ENCODE peak calls at places on chromosomes 13 and 19, in eight cellular contexts. P is right lobe of liver; F is pancreas; L is colonic mucosa; O is stomach; Q is HepG2; J is cardiac muscle cell; C is CD8-positive, alpha-beta T cell. G is an unnamed sample. For H3K4me1, the result is how much of the 10 kb centered on the place peaks cover.

GRCh38 chr19:2132191-2132590 is 19.2 kb downstream of the AP3D1 start:
- DNase-seq in P (no peak), F (no peak), L (no peak), O (no peak), Q (no peak), J (no peak), C (no peak), G (no peak)

GRCh38 chr13:51525567-51526165 is 58.6 kb upstream of the WDFY2 start:
- DNase-seq in P (no peak), F (no peak), L (no peak), O (no peak), Q (no peak), J (no peak), C (no peak), G (no peak)

GRCh38 chr19:1123381-1123780 is 19.6 kb downstream of the GPX4 start:
- DNase-seq in P (no peak), F (no peak), L (no peak), O (no peak), Q (no peak), J (no peak), C (no peak), G (no peak)

GRCh38 chr19:48569814-48570213 is 17.8 kb downstream of the SULT2B1 start:
- DNase-seq in P (no peak), F (no peak), L (no peak), O (peak), Q (no peak), J (peak), C (no peak), G (no peak)

GRCh38 chr13:40780822-40781401 is 8.5 kb upstream of the SLC25A15 start:
- DNase-seq in P (no peak), F (no peak), L (no peak), O (no peak), Q (peak), J (peak), C (no peak), G (no peak)

GRCh38 chr19:46192990-46193650 is 36.4 kb upstream of the IGFL1 start:
- DNase-seq in P (peak), F (no peak), L (peak), O (no peak), Q (peak), J (peak), C (no peak), G (peak)

GRCh38 chr13:48808689-48809088 is 155.0 kb downstream of the CYSLTR2 start:
- DNase-seq in P (no peak), F (no peak), L (no peak), O (no peak), Q (peak), J (peak), C (no peak), G (no peak)

GRCh38 chr19:16376649-16377048 is 52.0 kb downstream of the KLF2 start:
- DNase-seq in P (no peak), F (no peak), L (no peak), O (no peak), Q (no peak), J (no peak), C (no peak), G (no peak)

GRCh38 chr13:113544896-113545295 is 39.7 kb upstream of the TFDP1 start:
- DNase-seq in P (peak), F (no peak), L (no peak), O (no peak), Q (no peak), J (no peak), C (no peak), G (peak)

GRCh38 chr19:42003506-42004294 is 9.7 kb upstream of the ATP1A3 start:
- DNase-seq in P (no peak), F (no peak), L (no peak), O (no peak), Q (no peak), J (no peak), C (no peak), G (no peak)

GRCh38 chr13:76223565-76223964 is 587.4 kb downstream of the LMO7 start:
- DNase-seq in P (no peak), F (no peak), L (no peak), O (no peak), Q (no peak), J (peak), C (no peak), G (no peak)

GRCh38 chr19:3580156-3580955 is 4.9 kb upstream of the GIPC3 start:
- DNase-seq in P (no peak), F (no peak), L (no peak), O (no peak), Q (peak), J (peak), C (no peak), G (peak)

GRCh38 chr13:29507356-29507755 is 88.1 kb downstream of the SLC7A1 start:
- DNase-seq in P (no peak), F (no peak), L (no peak), O (no peak), Q (no peak), J (no peak), C (no peak), G (no peak)

GRCh38 chr13:27043013-27043412 is 128.6 kb downstream of the USP12 start:
- DNase-seq in P (no peak), F (no peak), L (no peak), O (peak), Q (peak), J (peak), C (no peak), G (peak)

GRCh38 chr19:34184880-34185491 is 12.7 kb downstream of the LSM14A start:
- DNase-seq in P (no peak), F (no peak), L (no peak), O (no peak), Q (no peak), J (peak), C (no peak), G (no peak)

GRCh38 chr19:34187011-34187410 is 14.7 kb downstream of the LSM14A start:
- DNase-seq in P (no peak), F (no peak), L (no peak), O (no peak), Q (no peak), J (no peak), C (no peak), G (no peak)

GRCh38 chr19:34188388-34188787 is 16.1 kb downstream of the LSM14A start:
- DNase-seq in P (no peak), F (no peak), L (no peak), O (no peak), Q (no peak), J (peak), C (no peak), G (no peak)

GRCh38 chr19:34189199-34189916 is 17.1 kb downstream of the LSM14A start:
- DNase-seq in P (no peak), F (no peak), L (no peak), O (no peak), Q (no peak), J (peak), C (no peak), G (no peak)

DNA sequence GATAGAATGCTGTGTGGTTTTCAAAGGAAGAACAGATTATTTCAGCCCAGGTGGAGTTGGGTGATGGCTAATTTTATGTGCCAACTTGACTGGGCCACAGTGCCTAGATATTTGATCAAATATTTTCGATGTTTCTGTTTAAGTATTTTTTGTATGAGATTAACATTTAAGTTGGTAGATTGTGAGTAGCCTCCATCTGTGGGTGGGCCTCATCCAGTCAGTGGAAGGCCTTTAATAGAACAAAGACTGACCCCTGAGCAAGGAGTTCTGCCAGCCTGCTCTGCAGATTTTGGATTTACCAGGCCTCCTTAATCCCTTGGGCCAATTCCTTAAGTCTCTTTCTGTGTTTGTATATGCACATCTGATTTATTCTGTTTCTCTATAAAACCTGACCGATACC is 13.9 kb downstream of the LSM14A start:
- DNase-seq in P (no peak), F (no peak), L (no peak), O (no peak), Q (no peak), J (no peak), C (no peak), G (no peak)
- H3K4me3 ChIP-seq in P (no peak), F (no peak), L (no peak), O (no peak), Q (no peak), J (no peak), C (no peak), G (no peak)

DNA sequence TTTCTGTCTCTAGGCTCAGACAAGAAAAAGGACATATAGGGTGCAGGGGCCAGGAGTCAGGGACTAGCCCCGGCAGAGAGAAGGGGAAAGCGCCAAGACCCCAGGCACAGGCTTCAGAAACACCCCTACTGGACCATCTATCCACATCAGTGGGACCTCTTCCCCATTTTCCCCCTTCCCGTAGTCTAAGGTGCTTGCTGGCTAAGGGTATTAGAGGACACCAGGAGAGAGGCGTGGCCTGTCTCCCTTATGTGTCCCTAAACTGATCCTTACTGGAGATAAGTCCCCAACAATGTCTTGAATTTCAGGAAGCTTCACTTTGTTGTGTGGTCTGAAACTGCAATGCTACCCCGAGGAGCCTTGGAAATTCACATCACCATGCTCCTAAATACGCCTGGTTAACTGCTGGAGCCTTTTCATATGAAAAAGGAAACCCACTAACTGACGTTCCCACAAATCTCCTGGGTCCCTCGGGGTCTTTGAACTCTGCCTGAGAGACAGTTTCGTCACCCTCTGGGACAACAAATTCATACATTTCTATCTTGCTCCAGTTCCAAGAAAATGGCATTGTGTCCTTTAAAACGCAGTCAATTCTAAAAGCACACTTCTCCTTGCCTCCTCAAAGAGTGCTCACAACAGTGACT is 197.7 kb downstream of the COL4A1 start:
- DNase-seq in P (no peak), F (no peak), L (no peak), O (no peak), Q (no peak), J (no peak), C (no peak), G (no peak)
- H3K27ac ChIP-seq in P (no peak), F (no peak), L (no peak), O (no peak), Q (no peak), J (no peak), C (no peak), G (no peak)

GRCh38 chr19:57632987-57633831 is at the start of gene ZNF211:
- DNase-seq in P (peak), F (peak), L (peak), O (peak), Q (peak), J (peak), C (peak), G (peak)
- H3K4me1 ChIP-seq in P (under half), F (under half), L (under half), O (under half), Q (under half), J (under half), C (under half), G (under half)

GRCh38 chr13:23678768-23679167 is 108.6 kb downstream of the TNFRSF19 start:
- DNase-seq in P (no peak), F (no peak), L (no peak), O (no peak), Q (peak), J (no peak), C (no peak), G (no peak)

GRCh38 chr13:23683084-23683483 is 112.9 kb downstream of the TNFRSF19 start:
- DNase-seq in P (no peak), F (no peak), L (no peak), O (no peak), Q (no peak), J (no peak), C (no peak), G (no peak)

GRCh38 chr13:23679214-23679613 is 109.0 kb downstream of the TNFRSF19 start:
- DNase-seq in P (no peak), F (no peak), L (no peak), O (no peak), Q (no peak), J (peak), C (no peak), G (peak)

GRCh38 chr13:23681253-23681652 is 111.0 kb downstream of the TNFRSF19 start:
- DNase-seq in P (no peak), F (no peak), L (no peak), O (no peak), Q (no peak), J (peak), C (no peak), G (no peak)

DNA sequence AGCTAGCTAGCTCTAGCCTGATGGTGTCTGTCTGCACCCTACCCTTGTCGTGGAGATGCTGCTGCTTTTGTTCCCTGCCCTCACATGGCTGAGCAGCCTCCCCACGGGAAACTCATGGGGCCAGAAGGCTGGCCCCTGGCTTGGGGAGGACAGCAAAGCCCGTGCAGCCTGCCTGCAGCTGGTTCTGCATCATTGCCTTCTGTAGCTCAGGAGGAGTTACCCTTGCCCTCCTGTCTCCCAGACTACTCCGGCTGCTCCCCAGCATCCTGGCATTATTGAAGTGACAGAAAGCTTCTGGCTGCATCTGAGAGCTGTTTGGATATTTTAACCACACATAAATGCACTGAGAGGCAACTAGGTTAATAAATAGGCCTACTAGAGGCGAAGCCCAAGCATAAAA is 110.6 kb downstream of the TNFRSF19 start:
- DNase-seq in P (no peak), F (no peak), L (no peak), O (no peak), Q (no peak), J (no peak), C (no peak), G (no peak)
- H3K4me3 ChIP-seq in P (no peak), F (no peak), L (no peak), O (no peak), Q (no peak), J (no peak), C (no peak), G (no peak)

DNA sequence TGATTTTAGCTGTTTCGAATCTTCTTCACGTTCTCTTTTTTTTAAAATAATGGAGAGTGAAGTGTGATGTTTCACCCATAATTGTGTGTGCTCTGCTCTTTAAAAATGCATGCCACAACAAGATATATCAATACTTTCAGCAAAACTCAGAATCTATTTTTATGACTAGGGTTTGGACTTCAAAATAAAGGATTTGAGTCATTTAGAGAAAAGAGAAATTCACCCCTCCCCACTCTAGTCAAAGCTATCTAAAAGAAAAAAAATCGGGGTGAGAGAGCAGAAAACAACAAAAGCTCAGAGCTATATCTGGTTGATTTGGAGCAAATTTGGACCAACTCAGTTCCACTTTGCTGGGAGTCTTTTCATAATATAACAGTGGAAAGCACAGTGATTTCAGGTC is 244.5 kb downstream of the DNAJC15 start:
- DNase-seq in P (no peak), F (no peak), L (no peak), O (no peak), Q (no peak), J (no peak), C (no peak), G (no peak)
- H3K27ac ChIP-seq in P (no peak), F (no peak), L (no peak), O (no peak), Q (no peak), J (peak), C (no peak), G (peak)

GRCh38 chr13:68727788-68728187 is 1379.8 kb upstream of the ATXN8OS start:
- DNase-seq in P (no peak), F (no peak), L (no peak), O (no peak), Q (no peak), J (no peak), C (no peak), G (no peak)

GRCh38 chr13:68727165-68727564 is 1380.5 kb upstream of the ATXN8OS start:
- DNase-seq in P (no peak), F (no peak), L (no peak), O (no peak), Q (no peak), J (no peak), C (no peak), G (no peak)
- H3K4me1 ChIP-seq in P (under half), F (under half), L (under half), O (under half), Q (under half), J (under half), C (under half), G (under half)

DNA sequence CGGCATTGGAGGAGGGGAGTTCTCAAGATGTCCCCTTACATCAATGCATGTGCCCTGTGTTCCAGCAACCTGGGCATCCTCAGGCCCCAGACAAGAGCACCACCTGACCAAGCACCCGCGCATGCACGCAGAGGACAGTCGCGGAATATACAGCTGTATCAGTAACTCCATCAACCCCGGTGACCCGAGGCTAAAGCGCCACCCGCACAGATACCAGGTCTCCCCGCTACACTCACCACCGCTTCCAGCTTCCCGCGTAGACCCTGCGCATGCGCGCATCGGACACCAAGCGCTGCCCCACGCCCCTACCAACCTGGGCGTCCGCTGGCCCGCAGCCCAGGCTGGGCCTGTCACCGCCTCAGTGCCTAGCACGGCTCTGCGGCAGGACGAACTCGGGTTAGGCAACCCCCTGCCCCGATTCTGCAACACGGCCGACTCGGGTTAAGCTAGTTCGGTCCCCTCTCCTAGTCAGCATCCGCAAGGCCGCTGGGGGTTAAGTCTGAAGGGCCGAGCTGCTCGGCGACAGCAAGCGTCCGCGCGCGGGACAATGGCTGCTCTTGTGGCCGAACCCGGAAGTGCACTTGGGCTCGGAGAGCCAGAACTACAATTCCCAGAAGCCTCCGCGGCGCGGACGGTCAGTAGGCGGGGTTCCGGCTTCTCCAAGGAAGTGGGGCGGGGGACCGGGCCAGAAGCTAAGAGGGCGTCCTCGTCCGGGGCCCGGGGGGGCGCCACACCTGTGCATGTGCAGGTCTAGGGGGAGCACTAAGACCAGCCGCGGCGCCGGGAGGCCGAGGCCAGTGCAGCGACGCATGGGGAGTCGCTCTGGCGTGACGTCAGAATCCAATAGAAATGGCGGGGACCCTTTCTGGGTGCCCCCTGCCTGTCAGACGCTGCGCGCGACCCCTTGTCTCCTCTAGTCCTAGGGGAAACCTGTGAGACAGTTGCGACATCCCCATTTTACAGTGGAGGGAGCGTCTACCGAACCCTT is at the start of gene ZNF180:
- DNase-seq in P (peak), F (peak), L (peak), O (peak), Q (peak), J (peak), C (peak), G (peak)
- H3K4me3 ChIP-seq in P (peak), F (peak), L (peak), O (peak), Q (peak), J (peak), C (peak), G (peak)

GRCh38 chr13:20997301-20998061 is 63.9 kb downstream of the LATS2 start:
- DNase-seq in P (no peak), F (no peak), L (no peak), O (no peak), Q (no peak), J (peak), C (no peak), G (peak)
- H3K27ac ChIP-seq in P (no peak), F (no peak), L (no peak), O (no peak), Q (no peak), J (peak), C (no peak), G (peak)

GRCh38 chr19:10289836-10290438 is at the start of gene ICAM5:
- DNase-seq in P (no peak), F (no peak), L (no peak), O (no peak), Q (no peak), J (peak), C (no peak), G (no peak)

GRCh38 chr19:10292206-10292788 is 2.5 kb downstream of the ICAM5 start:
- DNase-seq in P (peak), F (peak), L (peak), O (peak), Q (peak), J (peak), C (peak), G (peak)

GRCh38 chr19:10290439-10290875 is 705 bp downstream of the ICAM5 start:
- DNase-seq in P (no peak), F (no peak), L (no peak), O (no peak), Q (no peak), J (no peak), C (no peak), G (no peak)

GRCh38 chr19:10291554-10292205 is 1.9 kb downstream of the ICAM5 start:
- DNase-seq in P (no peak), F (no peak), L (no peak), O (no peak), Q (no peak), J (no peak), C (no peak), G (no peak)

GRCh38 chr19:10290876-10291553 is 1.3 kb downstream of the ICAM5 start:
- DNase-seq in P (no peak), F (peak), L (peak), O (peak), Q (peak), J (peak), C (no peak), G (peak)
- H3K4me1 ChIP-seq in P (under half), F (under half), L (half or more), O (half or more), Q (half or more), J (under half), C (half or more), G (under half)

GRCh38 chr13:92622905-92623304 is 603.7 kb upstream of the GPC6 start:
- DNase-seq in P (no peak), F (no peak), L (no peak), O (no peak), Q (no peak), J (no peak), C (no peak), G (no peak)
- H3K4me3 ChIP-seq in P (no peak), F (no peak), L (no peak), O (no peak), Q (no peak), J (no peak), C (no peak), G (no peak)

G was measured in SJSA1.